ENCODE peak calls at places on chromosomes 5 and 9, in five cellular contexts. A is K562, V is heart left ventricle, X is uterus, D is stomach. H is an unnamed sample.
A peak's percentile ranks its signal among the peaks of the same experiment; 100 is the strongest.

GRCh38 chr9:99140685-99141314 is 35.9 kb downstream of the TGFBR1 start:
- DNase-seq in V (peak; percentile 31), A (peak; percentile 64), X (peak; percentile 26), D (no peak), H (peak; percentile 64)

GRCh38 chr5:98425626-98426025 is 347.8 kb upstream of the RGMB start:
- DNase-seq in A (no peak), D (no peak), X (no peak), V (no peak), H (no peak)

GRCh38 chr9:70218767-70219166 is 40.0 kb upstream of the SMC5 start:
- DNase-seq in V (no peak), X (no peak), D (no peak), A (no peak), H (no peak)

GRCh38 chr5:116097301-116097700 is 12.5 kb downstream of the COMMD10 start:
- DNase-seq in V (no peak), X (no peak), D (no peak), A (no peak), H (no peak)

GRCh38 chr5:78768781-78769380 is 120.3 kb upstream of the LHFPL2 start:
- DNase-seq in D (no peak), V (no peak), X (no peak), A (no peak), H (no peak)

GRCh38 chr5:159975462-159976019 is 33.4 kb upstream of the TTC1 start:
- DNase-seq in V (peak; percentile 32), A (peak; percentile 17), X (no peak), D (no peak), H (no peak)

GRCh38 chr5:36305571-36306326 is 4.0 kb upstream of the RANBP3L start:
- DNase-seq in A (peak; percentile 34), D (peak; percentile 57), X (peak; percentile 40), V (peak; percentile 44), H (peak; percentile 57)

GRCh38 chr5:53642006-53642405 is 81.6 kb downstream of the NDUFS4 start:
- DNase-seq in A (no peak), X (no peak), V (no peak), D (no peak), H (no peak)

GRCh38 chr9:117744856-117745389 is 40.7 kb downstream of the TLR4 start:
- DNase-seq in X (no peak), V (peak; percentile 18), A (no peak), D (no peak), H (no peak)

GRCh38 chr5:14305045-14305444 is 161.9 kb downstream of the TRIO start:
- DNase-seq in V (peak; percentile 38), D (no peak), X (no peak), A (peak; percentile 16), H (peak; percentile 26)

GRCh38 chr9:69223605-69224004 is 49.5 kb downstream of the TJP2 start:
- DNase-seq in V (no peak), D (no peak), A (peak; percentile 50), X (no peak), H (peak; percentile 74)

GRCh38 chr5:17012289-17012688 is 76.2 kb upstream of the MYO10 start:
- DNase-seq in V (no peak), D (no peak), X (no peak), A (no peak), H (no peak)

GRCh38 chr9:129143461-129143927 is 32.3 kb downstream of the PTPA start:
- DNase-seq in D (no peak), A (peak; percentile 40), X (peak; percentile 84), V (peak; percentile 92), H (no peak)

GRCh38 chr9:98222885-98223640 is 30.6 kb upstream of the CORO2A start:
- DNase-seq in A (no peak), V (no peak), X (no peak), D (no peak), H (no peak)

GRCh38 chr5:132714456-132715307 is 22.7 kb downstream of the KIF3A start:
- DNase-seq in A (no peak), V (no peak), X (no peak), D (no peak), H (peak; percentile 22)

GRCh38 chr5:74221413-74221812 is 419.1 kb downstream of the ENC1 start:
- DNase-seq in V (no peak), D (no peak), A (no peak), X (no peak), H (no peak)

GRCh38 chr9:13967493-13967892 is 346.4 kb downstream of the NFIB start:
- DNase-seq in X (no peak), A (no peak), D (no peak), V (no peak), H (no peak)

GRCh38 chr9:114607671-114608524 is 3.2 kb upstream of the TMEM268 start:
- DNase-seq in D (no peak), X (no peak), V (no peak), A (no peak), H (no peak)

GRCh38 chr9:38437193-38437823 is 13.1 kb upstream of the IGFBPL1 start:
- DNase-seq in A (no peak), D (peak; percentile 60), X (no peak), V (no peak), H (no peak)
- TF ChIP-seq POLR2A in A (no peak), D (no peak), X (no peak), V (no peak), H (no peak)

GRCh38 chr5:149433524-149434131 is 54.5 kb upstream of the IL17B start:
- DNase-seq in X (peak; percentile 65), V (no peak), D (no peak), A (no peak), H (no peak)
- TF ChIP-seq POLR2A in X (no peak), V (no peak), D (no peak), A (no peak), H (no peak)

GRCh38 chr5:172778223-172778814 is 7.3 kb upstream of the DUSP1 start:
- DNase-seq in D (peak; percentile 56), X (peak; percentile 61), V (no peak), A (peak; percentile 47), H (peak; percentile 72)

GRCh38 chr5:172775326-172776234 is 4.6 kb upstream of the DUSP1 start:
- DNase-seq in A (no peak), X (peak; percentile 87), V (no peak), D (peak; percentile 79), H (peak; percentile 87)

GRCh38 chr5:172776235-172776594 is 5.2 kb upstream of the DUSP1 start:
- DNase-seq in A (no peak), D (no peak), V (no peak), X (no peak), H (peak; percentile 36)

GRCh38 chr5:172779968-172780350 is 9.0 kb upstream of the DUSP1 start:
- DNase-seq in X (no peak), A (no peak), V (no peak), D (no peak), H (no peak)

DNA sequence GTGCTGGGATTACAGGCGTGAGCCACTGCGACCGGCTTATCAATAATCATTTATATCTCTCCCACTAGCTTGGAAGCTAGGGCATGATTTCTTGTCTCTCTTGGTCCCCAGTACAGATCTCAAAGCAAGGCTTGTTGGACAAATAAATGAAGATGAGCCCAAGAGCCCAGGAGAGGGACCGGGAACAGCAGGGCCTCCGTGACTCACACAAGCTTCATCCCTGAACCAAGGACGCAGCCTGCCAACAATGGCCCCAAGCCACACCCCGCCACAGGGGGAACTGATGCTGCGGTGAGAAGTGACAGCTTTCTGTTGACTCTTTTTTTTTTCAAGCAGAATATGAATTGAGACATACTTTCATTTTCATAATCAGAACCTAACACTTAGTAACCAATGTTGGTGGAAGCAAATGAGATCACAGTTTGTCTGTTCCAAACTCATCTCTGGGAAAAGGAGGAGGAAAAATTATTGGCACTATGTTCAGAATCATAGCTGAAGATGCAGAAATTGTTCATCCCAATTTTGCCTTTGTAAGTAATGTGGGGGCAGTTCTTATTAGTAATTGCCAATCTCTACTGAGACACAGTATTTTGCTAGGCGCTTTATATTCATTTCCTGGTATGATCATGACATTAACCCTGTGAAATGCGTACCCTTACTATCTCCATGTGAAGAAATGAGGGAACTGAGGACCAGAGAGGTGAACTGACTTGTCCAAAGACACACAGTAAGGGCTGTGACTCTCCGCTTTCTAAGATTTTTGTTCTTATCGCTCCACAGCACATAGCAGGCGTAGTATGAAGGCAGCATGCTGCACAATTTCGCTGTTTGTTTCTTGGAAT is 6.6 kb upstream of the DUSP1 start:
- DNase-seq in V (peak; percentile 83), D (peak; percentile 87), X (peak; percentile 91), A (peak; percentile 74), H (peak; percentile 70)
- TF ChIP-seq POLR2A in V (no peak), D (no peak), X (no peak), A (no peak), H (peak; percentile 19)

DNA sequence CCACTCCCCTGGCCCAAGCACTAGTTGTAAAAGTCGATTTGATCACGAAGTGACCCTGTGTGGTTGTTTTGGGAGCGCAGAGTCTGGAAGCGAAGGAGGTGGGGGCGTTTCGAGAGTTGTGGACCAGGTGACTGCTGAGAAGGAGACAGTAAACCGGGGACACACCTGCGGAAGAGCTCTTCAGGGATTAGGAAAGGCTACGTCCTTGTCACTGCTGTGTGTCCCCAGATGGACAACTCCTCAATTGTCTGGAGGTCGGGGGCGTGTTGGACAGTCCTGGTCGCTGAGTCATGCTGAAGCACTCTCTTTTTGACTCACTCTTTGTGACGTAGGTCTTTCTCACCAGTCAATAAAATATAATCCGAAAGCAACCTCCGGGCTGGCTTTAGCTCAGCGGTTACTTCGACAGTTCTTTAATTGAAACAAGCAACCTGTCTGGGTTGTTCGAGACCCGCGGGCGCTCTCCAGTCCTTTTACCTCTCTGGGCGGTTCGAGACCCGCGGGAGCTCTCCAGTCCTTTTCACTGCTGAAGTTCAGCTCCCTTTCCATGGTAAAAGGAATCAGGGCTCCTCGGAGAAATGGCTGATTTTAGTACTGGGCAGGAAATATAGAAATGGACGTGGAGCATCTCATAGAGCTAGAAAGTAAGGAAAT is 10.8 kb downstream of the ZMAT2 start:
- DNase-seq in V (peak; percentile 82), X (peak; percentile 91), A (peak; percentile 87), D (peak; percentile 88), H (peak; percentile 98)
- TF ChIP-seq POLR2A in V (no peak), X (peak; percentile 57), A (peak; percentile 75), D (no peak), H (peak; percentile 88)

GRCh38 chr9:96556701-96557461 is 62.8 kb downstream of the CDC14B start:
- DNase-seq in A (no peak), V (no peak), X (no peak), D (no peak), H (no peak)
- TF ChIP-seq POLR2A in A (no peak), V (no peak), X (no peak), D (no peak), H (no peak)

GRCh38 chr9:124260769-124261603 is 3.2 kb downstream of the NEK6 start:
- DNase-seq in V (no peak), A (no peak), D (peak; percentile 40), X (no peak), H (peak; percentile 8)
- TF ChIP-seq POLR2A in V (no peak), A (no peak), D (no peak), X (no peak), H (no peak)

GRCh38 chr5:75717082-75717922 is at the start of gene POC5:
- DNase-seq in X (peak; percentile 97), V (peak; percentile 95), D (peak; percentile 98), A (peak; percentile 99), H (peak; percentile 99)
- TF ChIP-seq POLR2A in X (peak; percentile 57), V (no peak), D (no peak), A (peak; percentile 99), H (peak; percentile 93)